ENCODE peak calls at places on chromosomes 1 and 21, in five cellular contexts. X, V, N, R and H are unnamed samples.

GRCh38 chr21:42350271-42350885 is 416 bp downstream of the TFF2 start:
- DNase-seq in X (no peak), V (no peak), N (no peak), R (no peak), H (no peak)

GRCh38 chr1:15803380-15803779 is 4.1 kb downstream of the UQCRHL start:
- DNase-seq in X (peak; percentile 45), V (peak; percentile 71), N (peak; percentile 18), R (peak; percentile 59), H (peak; percentile 50)

GRCh38 chr1:175220853-175221547 is 28.4 kb upstream of the KIAA0040 start:
- DNase-seq in X (no peak), V (peak; percentile 7), N (no peak), R (no peak), H (no peak)

GRCh38 chr1:203556047-203556851 is 62.3 kb downstream of the OPTC start:
- DNase-seq in X (peak; percentile 75), V (peak; percentile 50), N (no peak), R (no peak), H (peak; percentile 95)

GRCh38 chr1:190176776-190177175 is 300.9 kb downstream of the BRINP3 start:
- DNase-seq in X (no peak), V (no peak), N (no peak), R (peak; percentile 29), H (no peak)

GRCh38 chr1:230195199-230195598 is 128.2 kb downstream of the GALNT2 start:
- DNase-seq in X (no peak), V (no peak), N (no peak), R (no peak), H (no peak)

GRCh38 chr1:8421721-8422120 is 103.8 kb downstream of the SLC45A1 start:
- DNase-seq in X (no peak), V (peak; percentile 29), N (no peak), R (no peak), H (peak; percentile 55)

GRCh38 chr21:45069085-45069484 is 5.3 kb upstream of the ADARB1 start:
- DNase-seq in X (no peak), V (no peak), N (no peak), R (no peak), H (no peak)

GRCh38 chr1:89394851-89395250 is 31.0 kb downstream of the GBP6 start:
- DNase-seq in X (no peak), V (no peak), N (no peak), R (no peak), H (no peak)

DNA sequence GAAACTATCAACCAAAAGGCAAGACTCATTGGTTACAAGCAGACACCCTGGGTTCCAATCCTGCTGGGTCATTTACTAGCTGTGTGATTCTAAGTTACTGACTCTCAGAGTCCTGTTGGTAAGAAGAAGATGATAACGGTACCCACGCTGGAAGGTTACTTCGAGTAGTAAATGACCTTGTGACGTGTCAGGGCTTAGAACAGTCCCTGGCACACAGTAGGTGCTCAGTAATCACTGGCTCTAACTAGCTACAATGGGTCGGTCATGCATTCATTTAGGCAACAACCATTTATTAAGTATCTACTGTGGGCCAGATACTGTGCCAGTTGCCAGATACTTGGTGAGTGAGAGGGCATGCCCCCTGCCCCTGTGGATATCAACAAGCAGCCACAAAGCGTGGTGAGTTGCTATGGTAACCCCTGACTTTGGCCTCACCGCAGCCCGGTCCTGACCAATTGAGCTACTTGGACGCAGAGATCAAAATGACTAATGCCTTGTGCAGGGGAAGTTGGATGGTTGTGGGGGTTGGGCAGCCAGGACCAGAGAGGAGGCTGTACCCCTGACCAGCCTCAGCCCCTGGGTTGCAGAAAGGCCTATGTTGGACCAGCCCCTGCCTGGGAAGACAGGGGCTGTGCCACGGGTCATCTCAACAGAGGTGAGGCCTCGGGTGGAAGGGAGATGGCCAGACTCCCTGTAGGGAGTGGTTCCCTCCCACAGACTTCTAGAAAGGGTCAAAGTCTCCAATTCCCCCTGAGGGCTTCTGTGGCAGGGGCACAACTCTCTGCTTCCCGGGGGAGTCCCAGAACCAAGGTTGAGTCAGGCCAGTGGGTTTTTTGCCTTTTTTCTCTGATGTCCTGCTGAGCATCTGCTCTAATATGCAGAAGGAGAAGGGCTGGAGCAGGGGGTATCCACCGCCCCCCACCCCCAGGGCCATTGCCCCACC is 16.0 kb downstream of the DHRS3 start:
- DNase-seq in X (peak; percentile 42), V (peak; percentile 38), N (no peak), R (peak; percentile 66), H (no peak)
- H3F3A ChIP-seq in X (peaks cover 10% of the 10 kb centered on the region), V (peaks cover 14% of the 10 kb centered on the region), N (no peaks in the 10 kb centered on the region), R (peaks cover 5% of the 10 kb centered on the region), H (peaks cover 3% of the 10 kb centered on the region)

GRCh38 chr1:42137766-42138165 is 15.4 kb upstream of the GUCA2B start:
- DNase-seq in X (no peak), V (no peak), N (no peak), R (no peak), H (no peak)
- TF ChIP-seq EZH2phosphoT487 in X (no peak), V (no peak), N (no peak), R (no peak), H (no peak)

DNA sequence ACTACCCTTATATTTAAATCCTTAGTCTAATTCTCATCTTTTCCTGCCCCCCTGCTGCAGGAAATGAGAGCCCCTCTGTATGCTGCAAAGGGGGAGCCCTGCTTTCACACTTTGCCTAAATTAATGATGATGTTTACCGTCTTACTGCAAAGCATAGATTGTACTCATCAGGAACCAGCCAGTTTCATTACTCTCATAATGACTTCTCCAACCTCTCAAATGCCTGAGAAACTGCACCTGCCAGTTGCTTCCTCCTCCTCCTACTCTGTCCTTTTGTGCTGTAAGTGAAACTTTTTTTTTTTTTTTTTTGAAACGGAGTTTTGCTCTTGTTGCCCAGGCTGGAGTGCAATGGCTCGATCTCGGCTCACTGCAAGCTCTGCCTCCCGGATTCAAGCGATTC is 101.7 kb downstream of the ADSS2 start:
- DNase-seq in X (no peak), V (no peak), N (peak; percentile 75), R (no peak), H (no peak)
- H3K9ac ChIP-seq in X (peak overlapping the region; percentile 65), V (no peak overlapping the region), N (no peak overlapping the region), R (no peak overlapping the region), H (no peak overlapping the region)

DNA sequence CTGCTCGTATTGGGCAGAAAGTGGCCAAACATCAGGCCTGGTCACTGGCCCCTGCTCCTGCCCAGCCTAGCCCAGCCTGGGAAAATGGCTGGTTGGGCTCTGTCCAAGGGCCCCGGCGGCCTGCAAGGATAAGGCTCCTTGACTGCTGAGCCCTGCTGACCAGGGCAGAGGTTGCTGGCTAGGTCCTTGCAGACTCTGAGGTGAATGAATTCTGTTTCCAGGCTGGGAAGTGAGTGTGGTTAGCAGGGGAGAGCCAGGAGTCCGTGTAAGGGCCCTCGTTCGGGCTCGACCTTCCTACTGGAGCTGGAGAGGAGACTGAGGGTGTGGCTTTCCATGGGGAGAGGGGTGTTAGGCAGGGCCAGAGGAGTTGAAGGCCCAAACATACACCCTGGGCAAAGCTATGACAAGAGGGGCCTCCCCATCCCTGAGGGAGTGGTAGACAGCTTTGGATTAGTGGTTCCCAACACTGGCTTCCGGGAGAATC is 20.6 kb downstream of the CSF1 start:
- DNase-seq in X (peak; percentile 80), V (peak; percentile 97), N (no peak), R (peak; percentile 42), H (peak; percentile 43)
- H3F3A ChIP-seq in X (no peaks in the 10 kb centered on the region), V (peaks cover 21% of the 10 kb centered on the region), N (no peaks in the 10 kb centered on the region), R (no peaks in the 10 kb centered on the region), H (peaks cover 42% of the 10 kb centered on the region)

GRCh38 chr1:37793773-37794371 is at the start of gene MANEAL:
- DNase-seq in X (peak; percentile 91), V (peak; percentile 82), N (peak; percentile 68), R (peak; percentile 63), H (peak; percentile 76)

GRCh38 chr1:37792943-37793686 is 532 bp upstream of the MANEAL start:
- DNase-seq in X (no peak), V (no peak), N (no peak), R (no peak), H (no peak)

GRCh38 chr1:37794372-37795339 is 1.0 kb downstream of the MANEAL start:
- DNase-seq in X (peak; percentile 76), V (peak; percentile 19), N (peak; percentile 31), R (no peak), H (no peak)

GRCh38 chr1:37797750-37798345 is 4.2 kb downstream of the MANEAL start:
- DNase-seq in X (no peak), V (no peak), N (no peak), R (no peak), H (peak; percentile 51)

DNA sequence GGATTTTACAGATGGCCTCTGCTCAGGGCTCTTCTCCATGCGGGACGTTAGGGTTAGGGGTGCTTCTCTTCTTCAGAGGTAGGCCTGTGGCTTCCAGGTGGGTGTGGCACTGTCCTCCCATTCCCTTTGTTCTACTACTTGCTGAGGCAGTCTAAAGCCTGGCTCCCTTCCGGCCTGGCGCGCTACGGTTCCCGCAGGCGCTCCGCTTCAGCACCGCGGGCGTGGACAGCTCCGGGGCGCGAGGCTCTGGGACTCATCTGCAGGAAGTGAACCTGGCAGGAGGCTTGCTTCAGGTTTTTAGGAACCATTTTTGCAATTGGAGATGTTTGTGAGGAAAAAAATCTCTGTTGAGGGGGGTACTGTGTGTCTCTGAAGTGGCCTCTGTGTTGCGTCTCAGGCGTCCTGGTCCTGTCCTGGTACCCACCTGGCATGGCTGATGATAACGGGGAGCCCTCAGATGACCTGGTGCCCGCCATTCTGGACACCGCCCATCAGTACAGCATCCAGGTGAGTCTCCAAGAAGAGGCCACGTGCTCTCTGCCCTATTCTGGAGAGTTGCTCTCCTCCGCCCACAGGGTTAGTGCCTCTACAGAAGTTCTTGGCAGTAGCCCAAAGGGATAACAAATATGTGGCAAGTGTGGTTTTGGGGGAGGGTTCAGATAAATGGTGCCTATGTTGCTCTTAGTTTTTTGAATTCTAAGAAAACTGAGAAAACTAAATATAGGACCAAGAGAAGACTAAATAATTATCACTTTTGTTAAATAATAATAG is 1.9 kb downstream of the MANEAL start:
- DNase-seq in X (peak; percentile 67), V (peak; percentile 88), N (no peak), R (no peak), H (peak; percentile 62)
- TF ChIP-seq EZH2phosphoT487 in X (no peak), V (no peak), N (no peak), R (no peak), H (no peak)

DNA sequence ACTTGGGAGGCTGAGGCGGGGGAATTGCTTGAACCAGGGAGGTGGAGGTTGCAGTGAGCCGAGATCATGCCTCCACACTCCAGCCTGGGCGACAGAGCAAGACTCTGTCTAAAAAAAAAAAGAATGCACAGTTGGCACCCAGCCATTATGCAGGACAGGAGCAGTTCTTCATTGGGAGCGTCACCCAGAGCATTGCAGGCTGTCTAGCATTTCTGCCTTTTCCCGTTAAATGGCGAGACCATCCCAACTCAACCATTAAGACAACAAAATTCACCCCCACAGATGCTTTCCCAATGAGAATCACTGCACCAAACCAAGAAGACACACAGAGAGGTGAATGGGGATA is 105.8 kb downstream of the EDEM3 start:
- DNase-seq in X (no peak), V (no peak), N (no peak), R (no peak), H (no peak)
- H3K9ac ChIP-seq in X (no peak overlapping the region), V (no peak overlapping the region), N (peak overlapping the region; percentile 47), R (no peak overlapping the region), H (no peak overlapping the region)

GRCh38 chr1:206705744-206706297 is 21.1 kb downstream of the MAPKAPK2 start:
- DNase-seq in X (no peak), V (no peak), N (no peak), R (no peak), H (peak; percentile 50)

GRCh38 chr1:206702803-206703202 is 18.1 kb downstream of the MAPKAPK2 start:
- DNase-seq in X (no peak), V (peak; percentile 57), N (no peak), R (no peak), H (no peak)

GRCh38 chr1:206705187-206705586 is 20.5 kb downstream of the MAPKAPK2 start:
- DNase-seq in X (no peak), V (peak; percentile 81), N (no peak), R (no peak), H (peak; percentile 96)

GRCh38 chr1:206704239-206704638 is 19.5 kb downstream of the MAPKAPK2 start:
- DNase-seq in X (no peak), V (no peak), N (no peak), R (no peak), H (no peak)

GRCh38 chr1:206703647-206704046 is 18.9 kb downstream of the MAPKAPK2 start:
- DNase-seq in X (no peak), V (no peak), N (peak; percentile 31), R (no peak), H (no peak)
- H3F3A ChIP-seq in X (no peaks in the 10 kb centered on the region), V (peaks cover 42% of the 10 kb centered on the region), N (peaks cover 10% of the 10 kb centered on the region), R (no peaks in the 10 kb centered on the region), H (peaks cover 42% of the 10 kb centered on the region)